ENCODE peak calls at places on chromosomes 6 and 20, in six cellular contexts. D, O, K, P, H and Z are unnamed samples.

GRCh38 chr20:60558491-60558890 is 600.3 kb downstream of the CDH26 start:
- DNase-seq in O (no peak), D (no peak), K (no peak), P (no peak), H (no peak), Z (no peak)

GRCh38 chr20:36854343-36855240 is 21.3 kb upstream of the TLDC2 start:
- DNase-seq in O (no peak), P (no peak), D (peak; percentile 73), H (no peak), K (no peak), Z (no peak)

GRCh38 chr6:160010067-160010466 is 41.2 kb downstream of the IGF2R start:
- DNase-seq in P (peak; percentile 55), O (no peak), H (no peak), K (no peak), D (no peak), Z (no peak)

GRCh38 chr6:36592221-36592655 is 1.9 kb upstream of the SRSF3 start:
- DNase-seq in O (no peak), P (no peak), D (no peak), K (peak; percentile 4), H (no peak), Z (no peak)

GRCh38 chr6:27672113-27672799 is 199.4 kb upstream of the ZNF184 start:
- DNase-seq in O (peak; percentile 90), P (peak; percentile 60), K (no peak), D (no peak), H (no peak), Z (no peak)

GRCh38 chr6:83047065-83047754 is 18.4 kb downstream of the UBE3D start:
- DNase-seq in K (no peak), H (no peak), P (no peak), O (no peak), D (no peak), Z (no peak)

GRCh38 chr6:152270301-152270925 is 366.7 kb downstream of the SYNE1 start:
- DNase-seq in D (no peak), O (no peak), P (peak; percentile 21), H (no peak), K (no peak), Z (no peak)

GRCh38 chr20:63409834-63410435 is 48.8 kb upstream of the CHRNA4 start:
- DNase-seq in P (no peak), K (no peak), H (no peak), D (peak; percentile 32), O (no peak), Z (no peak)

GRCh38 chr6:35092362-35093117 is 48.6 kb downstream of the TCP11 start:
- DNase-seq in K (no peak), H (no peak), P (peak; percentile 80), D (no peak), O (no peak), Z (no peak)

GRCh38 chr6:107731422-107732319 is 92.4 kb downstream of the SCML4 start:
- DNase-seq in P (no peak), K (peak; percentile 46), D (no peak), O (no peak), H (no peak), Z (no peak)

GRCh38 chr6:143860111-143860510 is 4.2 kb upstream of the ZC2HC1B start:
- DNase-seq in P (no peak), O (no peak), K (no peak), D (no peak), H (no peak), Z (no peak)

GRCh38 chr6:127547215-127547614 is 28.1 kb upstream of the MTCL3 start:
- DNase-seq in K (no peak), O (no peak), D (no peak), H (no peak), P (no peak), Z (no peak)

GRCh38 chr6:24274441-24275083 is 83.3 kb downstream of the DCDC2 start:
- DNase-seq in H (no peak), K (no peak), O (no peak), P (peak; percentile 40), D (no peak), Z (no peak)

GRCh38 chr20:63121749-63122405 is 94.1 kb downstream of the YTHDF1 start:
- DNase-seq in K (no peak), H (no peak), P (no peak), D (peak; percentile 44), O (no peak), Z (no peak)

GRCh38 chr6:63245420-63245819 is 34.2 kb downstream of the FKBP1C start:
- DNase-seq in H (no peak), K (no peak), P (no peak), D (no peak), O (no peak), Z (no peak)

GRCh38 chr6:12275084-12275483 is 15.1 kb upstream of the EDN1 start:
- DNase-seq in H (no peak), K (no peak), P (no peak), D (no peak), O (no peak), Z (no peak)

GRCh38 chr20:19758888-19759331 is 852 bp downstream of the RIN2 start:
- DNase-seq in O (no peak), P (peak; percentile 71), H (no peak), D (peak; percentile 95), K (no peak), Z (no peak)

GRCh38 chr20:10231290-10231689 is 12.7 kb downstream of the SNAP25 start:
- DNase-seq in H (no peak), D (no peak), O (no peak), P (no peak), K (no peak), Z (no peak)

GRCh38 chr20:37538003-37538402 is 10.3 kb upstream of the BLCAP start:
- DNase-seq in P (peak; percentile 47), D (no peak), K (no peak), H (no peak), O (no peak), Z (no peak)

GRCh38 chr20:25016471-25016870 is 23.9 kb upstream of the APMAP start:
- DNase-seq in K (no peak), D (no peak), P (no peak), H (no peak), O (no peak), Z (no peak)

GRCh38 chr6:45606831-45607400 is 229.2 kb upstream of the SUPT3H start:
- DNase-seq in P (no peak), D (no peak), O (no peak), H (no peak), K (no peak), Z (no peak)
- H3K9me3 ChIP-seq in P (no peaks in the 10 kb centered on the region), D (no peaks in the 10 kb centered on the region), O (no peaks in the 10 kb centered on the region), H (no peaks in the 10 kb centered on the region), K (no peaks in the 10 kb centered on the region), Z (no peaks in the 10 kb centered on the region)

GRCh38 chr20:34401741-34402455 is 38.8 kb downstream of the ITCH start:
- DNase-seq in D (no peak), K (no peak), H (no peak), P (no peak), O (no peak), Z (no peak)

GRCh38 chr20:34403908-34404307 is 40.8 kb downstream of the ITCH start:
- DNase-seq in D (no peak), P (no peak), K (no peak), H (no peak), O (no peak), Z (no peak)

GRCh38 chr20:34403063-34403827 is 40.2 kb downstream of the ITCH start:
- DNase-seq in K (no peak), H (no peak), O (no peak), D (no peak), P (no peak), Z (no peak)

GRCh38 chr20:34402461-34402860 is 39.4 kb downstream of the ITCH start:
- DNase-seq in P (no peak), D (no peak), K (no peak), O (no peak), H (no peak), Z (no peak)

DNA sequence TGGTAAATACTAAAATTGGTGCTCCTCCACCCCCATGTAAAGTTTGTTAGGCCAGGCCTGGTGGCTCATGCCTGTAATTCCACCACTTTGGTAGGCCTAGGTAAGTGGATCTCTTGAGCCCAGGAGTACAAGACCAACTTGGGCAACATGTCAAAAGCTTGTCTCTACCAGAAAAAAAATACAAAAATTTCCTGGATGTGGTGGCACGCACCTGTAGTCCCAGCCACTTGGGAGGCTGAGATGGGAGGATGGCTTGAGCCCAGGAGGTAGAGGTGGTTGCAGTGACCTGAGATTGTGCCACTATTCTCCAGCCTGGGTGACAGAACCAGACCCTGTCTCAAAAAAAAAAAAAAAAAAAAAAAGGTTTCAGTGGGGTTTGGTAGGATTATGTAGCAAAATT is 41.7 kb downstream of the ITCH start:
- DNase-seq in D (no peak), O (no peak), H (no peak), K (no peak), P (no peak), Z (no peak)
- H3K9me3 ChIP-seq in D (no peaks in the 10 kb centered on the region), O (no peaks in the 10 kb centered on the region), H (no peaks in the 10 kb centered on the region), K (no peaks in the 10 kb centered on the region), P (no peaks in the 10 kb centered on the region), Z (no peaks in the 10 kb centered on the region)

GRCh38 chr6:167410510-167410909 is 85.6 kb downstream of the TTLL2 start:
- DNase-seq in P (no peak), H (no peak), O (no peak), D (no peak), K (no peak), Z (no peak)

GRCh38 chr6:167409689-167410088 is 84.8 kb downstream of the TTLL2 start:
- DNase-seq in P (no peak), K (no peak), D (no peak), O (no peak), H (no peak), Z (no peak)

GRCh38 chr6:167407239-167408064 is 82.6 kb downstream of the TTLL2 start:
- DNase-seq in H (no peak), K (no peak), P (no peak), O (no peak), D (no peak), Z (no peak)

GRCh38 chr6:167408235-167408869 is 83.5 kb downstream of the TTLL2 start:
- DNase-seq in K (no peak), O (no peak), P (no peak), H (no peak), D (no peak), Z (no peak)

DNA sequence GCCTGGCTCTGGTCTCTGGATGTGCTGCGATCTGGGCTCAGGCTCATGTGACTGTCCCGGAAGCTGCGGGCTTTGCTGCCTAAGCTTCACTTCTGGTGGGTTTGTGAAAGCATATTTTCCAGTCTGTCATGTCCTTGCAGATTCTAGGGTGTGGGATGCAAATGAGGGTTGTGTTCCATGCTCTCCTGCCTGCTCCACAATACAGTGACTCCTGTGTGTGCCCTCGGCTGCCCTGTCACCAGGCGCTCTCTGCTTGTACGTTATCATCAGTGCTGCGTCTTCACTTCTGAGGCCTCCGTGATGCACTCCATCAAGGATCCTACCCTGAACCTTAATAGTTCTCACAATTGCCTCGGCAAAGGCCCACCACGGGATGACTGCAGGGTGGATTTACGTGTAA is 84.2 kb downstream of the TTLL2 start:
- DNase-seq in K (no peak), D (no peak), P (no peak), O (no peak), H (no peak), Z (no peak)
- H3K9me3 ChIP-seq in K (no peaks in the 10 kb centered on the region), D (no peaks in the 10 kb centered on the region), P (no peaks in the 10 kb centered on the region), O (no peaks in the 10 kb centered on the region), H (no peaks in the 10 kb centered on the region), Z (no peaks in the 10 kb centered on the region)

GRCh38 chr6:149515494-149515893 is 30.3 kb downstream of the PPIL4 start:
- DNase-seq in H (no peak), D (no peak), P (no peak), O (no peak), K (no peak), Z (no peak)

GRCh38 chr6:149508485-149508884 is 23.7 kb upstream of the ZC3H12D start:
- DNase-seq in K (peak; percentile 75), D (no peak), O (no peak), P (no peak), H (no peak), Z (peak; percentile 28)

GRCh38 chr6:149510793-149511512 is 26.1 kb upstream of the ZC3H12D start:
- DNase-seq in H (no peak), O (no peak), P (no peak), K (no peak), D (no peak), Z (no peak)

GRCh38 chr6:149513915-149514314 is 29.1 kb upstream of the ZC3H12D start:
- DNase-seq in D (no peak), P (no peak), O (no peak), H (no peak), K (no peak), Z (no peak)
- H3K9me3 ChIP-seq in D (no peaks in the 10 kb centered on the region), P (no peaks in the 10 kb centered on the region), O (no peaks in the 10 kb centered on the region), H (no peaks in the 10 kb centered on the region), K (no peaks in the 10 kb centered on the region), Z (no peaks in the 10 kb centered on the region)